ENCODE peak calls at places on chromosomes 6 and 20, in four cellular contexts. J, O, X and G are unnamed samples.

GRCh38 chr6:79526897-79527296 is 10.3 kb downstream of the LCA5 start:
- DNase-seq in J (no peak), O (no peak), X (no peak), G (peak)

GRCh38 chr6:8108031-8108660 is 5.8 kb upstream of the EEF1E1 start:
- DNase-seq in J (no peak), O (no peak), X (no peak), G (no peak)

GRCh38 chr6:129429953-129430352 is 280.0 kb downstream of the ARHGAP18 start:
- DNase-seq in J (no peak), O (no peak), X (no peak), G (no peak)

GRCh38 chr6:7905416-7905815 is 5.2 kb downstream of the TXNDC5 start:
- DNase-seq in J (no peak), O (no peak), X (no peak), G (no peak)

GRCh38 chr6:25342784-25343183 is 63.6 kb downstream of the CARMIL1 start:
- DNase-seq in J (no peak), O (no peak), X (no peak), G (no peak)

GRCh38 chr6:2854394-2854982 is 12.8 kb upstream of the SERPINB1 start:
- DNase-seq in J (no peak), O (peak), X (no peak), G (no peak)

GRCh38 chr20:33827629-33828325 is 16.6 kb downstream of the CHMP4B start:
- DNase-seq in J (no peak), O (no peak), X (no peak), G (no peak)

GRCh38 chr6:53937461-53937860 is 142.7 kb downstream of the LRRC1 start:
- DNase-seq in J (no peak), O (no peak), X (no peak), G (no peak)

GRCh38 chr6:75502884-75503283 is 9.3 kb upstream of the FILIP1 start:
- DNase-seq in J (no peak), O (no peak), X (no peak), G (no peak)

GRCh38 chr20:4730782-4731181 is 9.1 kb downstream of the PRND start:
- DNase-seq in J (peak), O (no peak), X (no peak), G (no peak)

GRCh38 chr6:93123585-93123984 is 295.8 kb downstream of the EPHA7 start:
- DNase-seq in J (no peak), O (no peak), X (no peak), G (no peak)

GRCh38 chr20:57092900-57093238 is 173.6 kb downstream of the BMP7 start:
- DNase-seq in J (no peak), O (no peak), X (no peak), G (no peak)

GRCh38 chr6:40328376-40328987 is 258.7 kb downstream of the LRFN2 start:
- DNase-seq in J (peak), O (peak), X (no peak), G (peak)
- TF ChIP-seq CTCF in J (peak), O (peak), X (peak), G (peak)

DNA sequence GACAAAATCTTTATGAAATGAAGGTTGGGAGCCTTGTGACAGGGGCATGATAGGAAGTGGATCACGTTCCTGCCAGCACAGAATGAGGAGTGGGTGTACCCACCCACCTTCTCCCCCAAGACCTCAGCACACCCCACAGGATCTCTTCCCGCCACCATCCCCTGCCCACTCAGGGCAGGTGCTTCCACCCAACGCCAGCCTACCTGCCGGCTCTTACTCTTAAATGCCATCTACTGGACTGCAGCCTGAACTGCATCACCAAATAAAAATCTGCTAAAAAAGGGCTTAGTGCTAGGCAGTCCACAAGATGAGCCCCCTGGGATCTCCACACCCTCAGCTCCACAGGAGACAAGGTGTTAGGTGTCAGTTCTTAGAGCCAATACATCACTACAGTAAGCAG is 20.6 kb downstream of the DTNBP1 start:
- DNase-seq in J (no peak), O (no peak), X (no peak), G (no peak)
- TF ChIP-seq CTCF in J (peak), O (peak), X (no peak), G (no peak)

GRCh38 chr6:106995640-106996039 is 21.1 kb upstream of the CD24 start:
- DNase-seq in J (no peak), O (no peak), X (no peak), G (no peak)

DNA sequence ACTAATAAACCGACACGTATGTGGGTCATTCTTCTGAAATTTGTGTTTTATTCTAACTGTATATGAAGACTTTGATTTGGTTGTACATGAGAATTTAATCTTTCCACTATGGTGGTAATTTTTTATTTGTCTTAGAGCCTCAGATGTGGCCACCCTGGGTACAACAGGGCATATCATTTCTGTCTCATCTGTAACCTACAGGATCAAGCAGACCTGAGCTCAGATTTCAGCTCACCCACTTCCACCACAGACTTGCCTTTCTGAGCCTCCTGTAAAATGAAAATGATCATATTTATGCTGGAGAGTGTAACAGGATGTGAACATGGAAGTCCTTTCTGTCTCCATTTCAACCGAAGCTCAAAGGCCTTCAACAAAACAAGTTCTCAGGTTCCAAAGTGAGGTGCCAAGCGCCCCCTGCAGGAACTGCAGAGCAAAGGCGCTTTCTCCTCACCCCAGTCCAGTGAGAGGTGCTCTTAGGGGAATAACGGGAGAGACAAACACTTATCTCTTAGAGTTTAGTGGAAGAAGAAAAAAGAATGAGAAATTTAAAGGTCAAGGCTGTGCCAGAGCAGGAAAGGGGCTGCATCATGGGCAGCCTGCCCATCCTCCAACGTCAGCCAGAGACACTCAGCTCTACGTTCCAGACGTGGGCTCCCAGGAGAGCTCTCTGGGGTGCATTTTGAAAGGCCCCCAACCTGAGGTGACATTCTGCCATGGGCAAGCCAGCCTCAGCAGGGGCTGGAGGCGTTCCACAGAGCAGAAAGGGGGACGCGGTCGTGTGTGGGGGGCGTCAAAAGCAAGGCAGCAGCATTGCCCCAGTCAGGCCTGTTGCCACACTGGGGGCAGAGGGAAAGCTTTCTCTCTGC is 23.1 kb upstream of the CD24 start:
- DNase-seq in J (peak), O (peak), X (no peak), G (peak)
- TF ChIP-seq CTCF in J (peak), O (peak), X (peak), G (peak)

GRCh38 chr6:166029506-166029905 is 138.1 kb downstream of the TBXT start:
- DNase-seq in J (no peak), O (no peak), X (no peak), G (no peak)
- TF ChIP-seq CTCF in J (no peak), O (no peak), X (no peak), G (no peak)

GRCh38 chr20:15842872-15843271 is 730.4 kb downstream of the KIF16B start:
- DNase-seq in J (no peak), O (no peak), X (no peak), G (no peak)
- TF ChIP-seq CTCF in J (no peak), O (no peak), X (no peak), G (no peak)

GRCh38 chr20:62104234-62104789 is 18.0 kb upstream of the LSM14B start:
- DNase-seq in J (no peak), O (no peak), X (no peak), G (no peak)

GRCh38 chr20:62097881-62098407 is 24.3 kb upstream of the LSM14B start:
- DNase-seq in J (no peak), O (no peak), X (no peak), G (no peak)

GRCh38 chr20:62104791-62105345 is 17.4 kb upstream of the LSM14B start:
- DNase-seq in J (no peak), O (no peak), X (no peak), G (no peak)

GRCh38 chr20:62103508-62104233 is 18.6 kb upstream of the LSM14B start:
- DNase-seq in J (no peak), O (no peak), X (no peak), G (no peak)

GRCh38 chr20:62101078-62101477 is 21.2 kb upstream of the LSM14B start:
- DNase-seq in J (no peak), O (no peak), X (no peak), G (no peak)
- TF ChIP-seq CTCF in J (no peak), O (no peak), X (no peak), G (no peak)